ENCODE peak calls at places on chromosomes 1 and 21, in six cellular contexts. A is neural progenitor cell; M is CD8-positive, alpha-beta memory T cell; K is prostate gland; P is ovary; S is heart left ventricle. W is an unnamed sample. For H3K4me1 and H3K9me3, the result is how much of the 10 kb centered on the place peaks cover.

GRCh38 chr1:160834945-160835565 is 27.6 kb downstream of the CD244 start:
- DNase-seq in A (peak), M (peak), K (peak), P (no peak), S (peak), W (no peak)

GRCh38 chr1:230937370-230937769 is 41.3 kb downstream of the TTC13 start:
- DNase-seq in A (no peak), M (no peak), K (no peak), P (no peak), S (no peak), W (no peak)

GRCh38 chr1:100539836-100540536 is 2.0 kb downstream of the GPR88 start:
- DNase-seq in A (peak), M (no peak), K (no peak), P (peak), S (no peak), W (peak)

GRCh38 chr1:202659974-202660373 is 50.3 kb downstream of the SYT2 start:
- DNase-seq in A (no peak), M (no peak), K (no peak), P (no peak), S (no peak), W (no peak)

GRCh38 chr1:161008857-161009554 is 11.9 kb downstream of the F11R start:
- DNase-seq in A (no peak), M (no peak), K (no peak), P (no peak), S (no peak), W (no peak)

GRCh38 chr1:100440075-100440809 is 87.9 kb downstream of the CDC14A start:
- DNase-seq in A (no peak), M (peak), K (peak), P (no peak), S (no peak), W (peak)

GRCh38 chr21:34524671-34525601 is 12.9 kb upstream of the KCNE1 start:
- DNase-seq in A (peak), M (no peak), K (no peak), P (no peak), S (no peak), W (no peak)

GRCh38 chr1:89671775-89672488 is 39.0 kb downstream of the LRRC8C start:
- DNase-seq in A (no peak), M (no peak), K (no peak), P (no peak), S (no peak), W (no peak)

GRCh38 chr1:91024501-91025119 is 2.8 kb upstream of the ZNF644 start:
- DNase-seq in A (no peak), M (no peak), K (no peak), P (no peak), S (no peak), W (no peak)

GRCh38 chr1:61496501-61496900 is 228.4 kb downstream of the TM2D1 start:
- DNase-seq in A (no peak), M (no peak), K (no peak), P (no peak), S (no peak), W (no peak)
- H3K4me3 ChIP-seq in A (no peak), M (no peak), K (no peak), P (no peak), S (no peak), W (no peak)

DNA sequence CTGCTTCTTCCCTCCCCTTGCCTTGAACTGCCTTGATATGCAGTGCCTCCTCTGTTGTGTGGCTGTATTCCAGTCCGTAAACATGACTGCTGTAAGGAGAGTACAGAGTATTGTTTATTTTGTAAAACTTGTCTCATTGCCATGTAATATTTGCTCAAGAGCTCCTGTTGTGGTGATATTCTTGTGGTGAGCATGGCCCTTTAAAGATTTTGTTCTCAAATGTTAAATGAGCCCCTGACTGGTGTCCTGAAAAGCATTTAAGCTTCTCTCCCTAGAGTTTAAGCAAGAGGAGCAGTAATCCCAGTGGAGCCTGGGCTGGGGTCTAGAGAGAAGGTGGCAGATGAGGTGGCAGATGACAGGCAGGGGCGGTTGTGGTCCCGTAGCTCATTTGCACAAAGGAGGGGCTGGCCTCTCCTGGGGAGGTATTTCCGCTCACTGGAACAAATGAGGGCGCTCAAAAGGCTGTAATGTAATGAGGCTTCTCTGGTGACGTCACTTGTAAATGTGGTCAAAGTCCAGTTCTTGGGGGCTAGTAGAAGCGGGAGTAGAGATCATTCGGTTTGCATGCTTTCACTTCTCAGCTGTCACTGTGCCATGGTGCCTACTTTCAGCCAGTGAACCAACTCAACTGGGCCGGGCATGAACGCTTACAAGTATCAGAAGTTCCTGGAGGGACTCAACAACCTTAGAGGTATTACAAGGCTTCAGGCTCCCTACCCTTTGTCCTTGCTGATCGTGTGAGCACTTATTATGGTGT is 46.0 kb upstream of the MACF1 start:
- DNase-seq in A (peak), M (no peak), K (peak), P (no peak), S (no peak), W (no peak)
- H3K4me1 ChIP-seq in A (half or more), M (under half), K (under half), P (under half), S (half or more), W (under half)

GRCh38 chr1:220806408-220806807 is 19.7 kb downstream of the MTARC1 start:
- DNase-seq in A (no peak), M (no peak), K (no peak), P (no peak), S (no peak), W (no peak)

GRCh38 chr1:220803401-220804201 is 16.9 kb downstream of the MTARC1 start:
- DNase-seq in A (peak), M (peak), K (no peak), P (no peak), S (no peak), W (no peak)

GRCh38 chr1:220807726-220808125 is 21.0 kb downstream of the MTARC1 start:
- DNase-seq in A (no peak), M (no peak), K (no peak), P (no peak), S (no peak), W (no peak)

GRCh38 chr1:220800262-220800661 is 13.5 kb downstream of the MTARC1 start:
- DNase-seq in A (no peak), M (no peak), K (no peak), P (no peak), S (no peak), W (no peak)

GRCh38 chr1:220804202-220804586 is 17.5 kb downstream of the MTARC1 start:
- DNase-seq in A (no peak), M (no peak), K (no peak), P (no peak), S (no peak), W (no peak)
- H3K9me3 ChIP-seq in A (under half), M (under half), K (under half), P (under half), S (under half), W (under half)

DNA sequence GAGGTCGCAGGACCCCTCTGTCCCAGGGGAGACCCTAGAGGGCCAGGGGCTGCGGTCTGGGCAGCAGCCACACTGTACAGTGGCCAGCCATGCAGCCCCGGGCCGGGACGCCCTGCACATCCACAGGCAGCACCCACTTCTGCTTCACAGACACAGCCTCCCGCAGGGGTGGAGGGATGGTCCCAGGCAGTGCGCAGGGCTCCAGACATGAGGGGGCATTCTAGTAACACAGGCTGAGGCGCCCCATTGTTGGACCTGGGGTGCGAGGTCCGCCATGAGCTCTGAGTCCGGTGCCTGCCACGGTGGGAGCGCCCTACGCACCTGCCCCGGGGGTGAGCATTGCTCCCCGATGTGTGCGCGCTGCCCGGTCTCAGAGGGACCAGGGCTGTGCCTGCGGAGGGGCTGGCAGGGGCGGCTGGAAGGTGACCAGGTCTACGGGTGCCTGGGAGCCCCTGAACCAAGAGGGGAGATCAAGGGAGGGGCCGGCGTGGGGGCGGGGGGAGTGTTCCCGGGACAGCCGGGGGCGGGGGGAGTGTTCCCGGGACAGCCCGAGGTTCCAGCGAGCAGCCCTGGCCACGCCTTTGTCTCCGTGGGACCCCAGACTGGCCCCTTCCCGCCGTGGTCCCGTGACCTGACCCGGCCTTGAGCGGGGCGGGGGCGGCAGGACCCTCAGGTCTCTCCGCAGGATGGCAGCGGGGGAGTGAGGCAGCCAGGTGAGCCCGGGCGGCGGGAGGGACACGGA is 4.5 kb downstream of the MMEL1 start:
- DNase-seq in A (peak), M (no peak), K (no peak), P (no peak), S (no peak), W (no peak)
- H3K4me3 ChIP-seq in A (peak), M (no peak), K (peak), P (no peak), S (no peak), W (no peak)

GRCh38 chr1:40822890-40823289 is 39.3 kb downstream of the CITED4 start:
- DNase-seq in A (no peak), M (no peak), K (no peak), P (no peak), S (no peak), W (no peak)
- H3K4me1 ChIP-seq in A (under half), M (under half), K (under half), P (under half), S (under half), W (under half)

W was measured in right cardiac atrium.